ENCODE peak calls at places on chromosomes 7 and 10, in four cellular contexts. One of them, this sample, is unnamed. For H3K36me3, the result is how much of the 10 kb centered on the place peaks cover.

GRCh38 chr10:95485445-95485844 is 75.7 kb downstream of the SORBS1 start:
- DNase-seq in pancreas: no peak
- DNase-seq in K562: peak
- DNase-seq in brain microvascular endothelial cell: no peak
- DNase-seq in this sample: no peak

GRCh38 chr10:87594864-87595263 is 64.8 kb upstream of the PAPSS2 start:
- DNase-seq in pancreas: no peak
- DNase-seq in K562: no peak
- DNase-seq in brain microvascular endothelial cell: no peak
- DNase-seq in this sample: no peak

GRCh38 chr10:55629792-55630490 is 731.1 kb downstream of the ZWINT start:
- DNase-seq in pancreas: peak
- DNase-seq in K562: no peak
- DNase-seq in brain microvascular endothelial cell: peak
- DNase-seq in this sample: peak

GRCh38 chr7:72754312-72754711 is 73.7 kb downstream of the TYW1B start:
- DNase-seq in pancreas: no peak
- DNase-seq in K562: no peak
- DNase-seq in brain microvascular endothelial cell: peak
- DNase-seq in this sample: no peak

GRCh38 chr10:110387983-110388681 is 83.4 kb upstream of the SMNDC1 start:
- DNase-seq in pancreas: no peak
- DNase-seq in K562: no peak
- DNase-seq in brain microvascular endothelial cell: no peak
- DNase-seq in this sample: no peak

GRCh38 chr10:71727429-71728217 is 8.0 kb upstream of the C10orf105 start:
- DNase-seq in pancreas: peak
- DNase-seq in K562: no peak
- DNase-seq in brain microvascular endothelial cell: no peak
- DNase-seq in this sample: peak

GRCh38 chr7:106484562-106484961 is 176.4 kb downstream of the CCDC71L start:
- DNase-seq in pancreas: no peak
- DNase-seq in K562: no peak
- DNase-seq in brain microvascular endothelial cell: no peak
- DNase-seq in this sample: no peak

GRCh38 chr7:111833461-111833860 is 271.2 kb upstream of the IMMP2L start:
- DNase-seq in pancreas: no peak
- DNase-seq in K562: no peak
- DNase-seq in brain microvascular endothelial cell: no peak
- DNase-seq in this sample: no peak

GRCh38 chr7:96579101-96579500 is 130.5 kb downstream of the SEM1 start:
- DNase-seq in pancreas: no peak
- DNase-seq in K562: no peak
- DNase-seq in brain microvascular endothelial cell: no peak
- DNase-seq in this sample: no peak

GRCh38 chr10:109393425-109393824 is 529.9 kb downstream of the XPNPEP1 start:
- DNase-seq in pancreas: no peak
- DNase-seq in K562: no peak
- DNase-seq in brain microvascular endothelial cell: no peak
- DNase-seq in this sample: no peak

GRCh38 chr7:46432666-46433065 is 511.6 kb upstream of the IGFBP3 start:
- DNase-seq in pancreas: no peak
- DNase-seq in K562: no peak
- DNase-seq in brain microvascular endothelial cell: peak
- DNase-seq in this sample: no peak

GRCh38 chr7:90723233-90723632 is 127.1 kb downstream of the CDK14 start:
- DNase-seq in pancreas: no peak
- DNase-seq in K562: no peak
- DNase-seq in brain microvascular endothelial cell: no peak
- DNase-seq in this sample: no peak

GRCh38 chr7:81111358-81111757 is 192.5 kb upstream of the SEMA3C start:
- DNase-seq in pancreas: no peak
- DNase-seq in K562: no peak
- DNase-seq in brain microvascular endothelial cell: peak
- DNase-seq in this sample: no peak

GRCh38 chr7:44466300-44467216 is 23.9 kb downstream of the NUDCD3 start:
- DNase-seq in pancreas: no peak
- DNase-seq in K562: no peak
- DNase-seq in brain microvascular endothelial cell: peak
- DNase-seq in this sample: no peak

GRCh38 chr7:2503056-2503941 is 16.3 kb upstream of the LFNG start:
- DNase-seq in pancreas: peak
- DNase-seq in K562: no peak
- DNase-seq in brain microvascular endothelial cell: no peak
- DNase-seq in this sample: no peak

GRCh38 chr7:107792364-107792763 is 10.7 kb downstream of the SLC26A3 start:
- DNase-seq in pancreas: no peak
- DNase-seq in K562: no peak
- DNase-seq in brain microvascular endothelial cell: no peak
- DNase-seq in this sample: no peak

GRCh38 chr7:128361463-128362441 is at the start of gene PRRT4:
- DNase-seq in pancreas: no peak
- DNase-seq in K562: peak
- DNase-seq in brain microvascular endothelial cell: no peak
- DNase-seq in this sample: peak

GRCh38 chr7:102220929-102221850 is 65.5 kb upstream of the SH2B2 start:
- DNase-seq in pancreas: no peak
- DNase-seq in K562: no peak
- DNase-seq in brain microvascular endothelial cell: peak
- DNase-seq in this sample: no peak

GRCh38 chr7:4854916-4855315 is 6.9 kb downstream of the PAPOLB start:
- DNase-seq in pancreas: no peak
- DNase-seq in K562: no peak
- DNase-seq in brain microvascular endothelial cell: no peak
- DNase-seq in this sample: no peak

GRCh38 chr7:17371656-17372524 is 73.4 kb downstream of the AHR start:
- DNase-seq in pancreas: no peak
- DNase-seq in K562: no peak
- DNase-seq in brain microvascular endothelial cell: peak
- DNase-seq in this sample: no peak

GRCh38 chr7:22302951-22303423 is 54.0 kb downstream of the RAPGEF5 start:
- DNase-seq in pancreas: no peak
- DNase-seq in K562: no peak
- DNase-seq in brain microvascular endothelial cell: no peak
- DNase-seq in this sample: no peak

GRCh38 chr7:31017748-31018120 is 34.4 kb upstream of the ADCYAP1R1 start:
- DNase-seq in pancreas: no peak
- DNase-seq in K562: no peak
- DNase-seq in brain microvascular endothelial cell: no peak
- DNase-seq in this sample: no peak

GRCh38 chr10:104300002-104300735 is 31.2 kb downstream of the GSTO2 start:
- DNase-seq in pancreas: no peak
- DNase-seq in K562: no peak
- DNase-seq in brain microvascular endothelial cell: peak
- DNase-seq in this sample: no peak

GRCh38 chr10:131676971-131677421 is 223.8 kb upstream of the PPP2R2D start:
- DNase-seq in pancreas: no peak
- DNase-seq in K562: no peak
- DNase-seq in brain microvascular endothelial cell: no peak
- DNase-seq in this sample: no peak

GRCh38 chr10:30736685-30737232 is 107.2 kb upstream of the LYZL2 start:
- DNase-seq in pancreas: no peak
- DNase-seq in K562: no peak
- DNase-seq in brain microvascular endothelial cell: peak
- DNase-seq in this sample: no peak

GRCh38 chr7:121297843-121298242 is 31.0 kb upstream of the WNT16 start:
- DNase-seq in pancreas: no peak
- DNase-seq in K562: no peak
- DNase-seq in brain microvascular endothelial cell: no peak
- DNase-seq in this sample: no peak

GRCh38 chr7:81715984-81716588 is 53.8 kb downstream of the HGF start:
- DNase-seq in pancreas: no peak
- DNase-seq in K562: no peak
- DNase-seq in brain microvascular endothelial cell: peak
- DNase-seq in this sample: peak

GRCh38 chr7:157568785-157569584 is 232.2 kb downstream of the DNAJB6 start:
- DNase-seq in pancreas: peak
- DNase-seq in K562: no peak
- DNase-seq in brain microvascular endothelial cell: peak
- DNase-seq in this sample: peak

GRCh38 chr7:157566631-157567006 is 229.8 kb downstream of the DNAJB6 start:
- DNase-seq in pancreas: peak
- DNase-seq in K562: no peak
- DNase-seq in brain microvascular endothelial cell: no peak
- DNase-seq in this sample: no peak

GRCh38 chr7:157567666-157568065 is 230.9 kb downstream of the DNAJB6 start:
- DNase-seq in pancreas: peak
- DNase-seq in K562: no peak
- DNase-seq in brain microvascular endothelial cell: no peak
- DNase-seq in this sample: no peak

GRCh38 chr7:157569967-157570366 is 233.2 kb downstream of the DNAJB6 start:
- DNase-seq in pancreas: no peak
- DNase-seq in K562: no peak
- DNase-seq in brain microvascular endothelial cell: no peak
- DNase-seq in this sample: no peak

DNA sequence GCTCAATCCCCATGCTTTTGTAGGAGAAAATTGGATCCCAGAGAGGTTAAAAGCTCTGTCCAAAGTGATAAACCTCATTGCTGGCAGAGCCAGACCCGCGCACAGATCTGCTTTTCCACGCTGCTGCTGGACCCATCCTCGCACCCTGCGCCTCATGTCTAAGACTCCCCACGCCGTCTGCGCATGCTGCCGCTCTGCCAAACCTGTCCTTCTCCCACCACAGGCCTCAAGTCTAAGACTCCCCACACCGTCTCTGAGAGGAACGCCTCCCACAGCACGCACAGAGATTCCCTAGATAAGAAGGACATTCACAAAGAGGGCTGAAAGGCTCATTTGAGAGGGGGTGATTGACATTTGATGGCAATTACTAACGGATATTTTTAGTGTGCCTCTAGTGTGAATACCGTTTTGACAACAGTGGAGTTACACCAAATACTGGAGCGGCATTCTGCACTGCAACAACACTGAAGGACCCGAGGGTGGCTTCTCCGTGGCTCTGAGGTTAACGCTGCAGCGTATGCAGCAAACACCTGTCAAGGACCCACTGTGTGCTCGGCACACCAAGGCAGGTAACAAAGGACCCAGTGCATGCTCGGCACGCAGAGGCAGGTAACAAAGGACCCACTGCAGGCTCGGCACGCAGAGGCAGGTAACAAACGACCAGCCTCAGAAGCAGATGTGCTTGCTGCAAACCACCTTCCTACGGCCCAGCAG is 231.4 kb downstream of the DNAJB6 start:
- DNase-seq in pancreas: peak
- DNase-seq in K562: no peak
- DNase-seq in brain microvascular endothelial cell: no peak
- DNase-seq in this sample: no peak
- H3K4me3 ChIP-seq in pancreas: peak
- H3K4me3 ChIP-seq in K562: no peak
- H3K4me3 ChIP-seq in brain microvascular endothelial cell: peak
- H3K4me3 ChIP-seq in this sample: peak

GRCh38 chr7:98619450-98620321 is 2.6 kb downstream of the NPTX2 start:
- DNase-seq in pancreas: peak
- DNase-seq in K562: no peak
- DNase-seq in brain microvascular endothelial cell: no peak
- DNase-seq in this sample: no peak

GRCh38 chr7:98617960-98618418 is 904 bp downstream of the NPTX2 start:
- DNase-seq in pancreas: no peak
- DNase-seq in K562: no peak
- DNase-seq in brain microvascular endothelial cell: no peak
- DNase-seq in this sample: no peak

GRCh38 chr7:98616381-98617050 is 569 bp upstream of the NPTX2 start:
- DNase-seq in pancreas: peak
- DNase-seq in K562: no peak
- DNase-seq in brain microvascular endothelial cell: no peak
- DNase-seq in this sample: no peak

GRCh38 chr7:98618786-98619185 is 1.7 kb downstream of the NPTX2 start:
- DNase-seq in pancreas: no peak
- DNase-seq in K562: no peak
- DNase-seq in brain microvascular endothelial cell: no peak
- DNase-seq in this sample: no peak

DNA sequence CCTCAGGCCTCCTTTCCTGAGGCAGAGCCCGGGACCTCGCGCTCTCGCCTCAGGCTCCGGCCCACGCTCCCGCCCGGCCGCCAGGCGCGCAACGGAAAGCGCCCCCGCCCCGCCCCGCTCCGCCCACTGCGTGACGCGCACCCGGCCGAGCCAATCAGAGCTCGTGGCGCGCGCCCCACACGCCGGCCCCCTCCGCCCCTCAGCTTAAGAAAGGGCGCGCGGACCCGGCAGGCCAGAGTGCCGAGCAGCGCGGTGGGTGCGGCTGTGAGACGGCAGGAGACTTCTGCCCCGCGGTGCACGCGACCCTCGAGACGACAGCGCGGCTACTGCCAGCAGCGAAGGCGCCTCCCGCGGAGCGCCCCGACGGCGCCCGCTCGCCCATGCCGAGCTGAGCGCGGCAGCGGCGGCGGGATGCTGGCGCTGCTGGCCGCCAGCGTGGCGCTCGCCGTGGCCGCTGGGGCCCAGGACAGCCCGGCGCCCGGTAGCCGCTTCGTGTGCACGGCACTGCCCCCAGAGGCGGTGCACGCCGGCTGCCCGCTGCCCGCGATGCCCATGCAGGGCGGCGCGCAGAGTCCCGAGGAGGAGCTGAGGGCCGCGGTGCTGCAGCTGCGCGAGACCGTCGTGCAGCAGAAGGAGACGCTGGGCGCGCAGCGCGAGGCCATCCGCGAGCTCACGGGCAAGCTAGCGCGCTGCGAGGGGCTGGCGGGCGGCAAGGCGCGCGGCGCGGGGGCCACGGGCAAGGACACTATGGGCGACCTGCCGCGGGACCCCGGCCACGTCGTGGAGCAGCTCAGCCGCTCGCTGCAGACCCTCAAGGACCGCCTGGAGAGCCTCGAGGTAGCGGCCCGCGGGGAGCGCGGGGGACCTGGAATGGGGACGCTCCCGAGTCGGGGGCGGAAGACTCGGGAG is at the start of gene NPTX2:
- DNase-seq in pancreas: peak
- DNase-seq in K562: no peak
- DNase-seq in brain microvascular endothelial cell: no peak
- DNase-seq in this sample: peak
- TF ChIP-seq CTCF in pancreas: no peak
- TF ChIP-seq CTCF in K562: no peak
- TF ChIP-seq CTCF in brain microvascular endothelial cell: no peak
- TF ChIP-seq CTCF in this sample: no peak

GRCh38 chr10:3141361-3142005 is 31.1 kb downstream of the PITRM1 start:
- DNase-seq in pancreas: no peak
- DNase-seq in K562: no peak
- DNase-seq in brain microvascular endothelial cell: no peak
- DNase-seq in this sample: no peak
- H3K36me3 ChIP-seq in pancreas: half or more
- H3K36me3 ChIP-seq in K562: half or more
- H3K36me3 ChIP-seq in brain microvascular endothelial cell: half or more
- H3K36me3 ChIP-seq in this sample: under half

GRCh38 chr10:69800665-69801064 is 1.0 kb upstream of the COL13A1 start:
- DNase-seq in pancreas: no peak
- DNase-seq in K562: no peak
- DNase-seq in brain microvascular endothelial cell: no peak
- DNase-seq in this sample: no peak
- H3K4me3 ChIP-seq in pancreas: no peak
- H3K4me3 ChIP-seq in K562: no peak
- H3K4me3 ChIP-seq in brain microvascular endothelial cell: no peak
- H3K4me3 ChIP-seq in this sample: no peak